ENCODE peak calls at places on chromosome 21, in eight cellular contexts. P is IMR-90; S is lung; X is mammary epithelial cell; B is transverse colon; Y is CD8-positive, alpha-beta T cell; W is sigmoid colon; R is GM12878. O is an unnamed sample. For H3K27me3, the result is how much of the 10 kb centered on the place peaks cover.

GRCh38 chr21:16186742-16187141 is 457.0 kb downstream of the USP25 start:
- DNase-seq in B (no peak), P (peak), Y (no peak), R (no peak), W (no peak), X (no peak), S (no peak), O (no peak)

GRCh38 chr21:28336299-28336698 is 656.4 kb downstream of the LTN1 start:
- DNase-seq in R (no peak), B (no peak), Y (no peak), W (no peak), X (peak), S (no peak), P (peak), O (no peak)

GRCh38 chr21:43609501-43610340 is 49.6 kb downstream of the HSF2BP start:
- DNase-seq in X (peak), P (peak), Y (no peak), B (peak), S (peak), W (peak), R (no peak), O (no peak)

GRCh38 chr21:25103500-25104207 is 503.6 kb downstream of the MRPL39 start:
- DNase-seq in S (no peak), B (no peak), X (no peak), Y (no peak), W (no peak), P (peak), R (no peak), O (no peak)

GRCh38 chr21:40615503-40616376 is 231.2 kb downstream of the DSCAM start:
- DNase-seq in P (no peak), S (no peak), R (no peak), B (no peak), Y (no peak), W (no peak), X (peak), O (no peak)

GRCh38 chr21:15063821-15064575 is 802 bp downstream of the NRIP1 start:
- DNase-seq in R (no peak), S (peak), B (peak), Y (peak), X (peak), W (peak), P (no peak), O (no peak)

GRCh38 chr21:36783612-36784383 is 84.9 kb downstream of the SIM2 start:
- DNase-seq in Y (no peak), P (peak), S (peak), X (peak), W (no peak), B (no peak), R (no peak), O (no peak)

GRCh38 chr21:21828130-21828529 is 829.9 kb downstream of the NCAM2 start:
- DNase-seq in B (no peak), R (no peak), Y (no peak), W (no peak), P (no peak), S (no peak), X (no peak), O (no peak)

GRCh38 chr21:16589046-16589445 is 859.3 kb downstream of the USP25 start:
- DNase-seq in P (no peak), S (no peak), R (no peak), B (no peak), Y (no peak), X (no peak), W (no peak), O (no peak)

GRCh38 chr21:29148535-29148934 is 18.1 kb downstream of the MAP3K7CL start:
- DNase-seq in X (peak), W (no peak), B (no peak), S (no peak), R (no peak), P (peak), Y (no peak), O (no peak)

GRCh38 chr21:35882791-35883240 is 177.5 kb downstream of the SETD4 start:
- DNase-seq in X (peak), Y (no peak), W (no peak), S (no peak), B (no peak), P (peak), R (no peak), O (no peak)

GRCh38 chr21:29477941-29478340 is 179.2 kb downstream of the BACH1 start:
- DNase-seq in B (no peak), Y (no peak), W (no peak), X (peak), S (no peak), R (no peak), P (peak), O (no peak)

GRCh38 chr21:22258821-22259220 is 1260.6 kb downstream of the NCAM2 start:
- DNase-seq in W (no peak), S (no peak), X (no peak), B (no peak), R (no peak), P (no peak), Y (no peak), O (no peak)

GRCh38 chr21:14754682-14755081 is 208.6 kb upstream of the SAMSN1 start:
- DNase-seq in S (no peak), X (no peak), W (no peak), R (no peak), Y (no peak), B (no peak), P (no peak), O (no peak)

GRCh38 chr21:21137986-21138385 is 139.8 kb downstream of the NCAM2 start:
- DNase-seq in P (peak), X (no peak), R (no peak), Y (no peak), B (no peak), W (no peak), S (no peak), O (no peak)

GRCh38 chr21:37668462-37669239 is 247.6 kb downstream of the KCNJ6 start:
- DNase-seq in P (no peak), B (no peak), S (no peak), R (no peak), W (no peak), X (no peak), Y (no peak), O (no peak)

GRCh38 chr21:29843818-29844217 is 96.0 kb downstream of the GRIK1 start:
- DNase-seq in B (no peak), W (no peak), X (no peak), S (no peak), P (no peak), R (no peak), Y (no peak), O (no peak)

GRCh38 chr21:25589905-25590304 is 17.4 kb downstream of the MRPL39 start:
- DNase-seq in P (no peak), Y (no peak), R (no peak), W (no peak), S (no peak), B (no peak), X (no peak), O (no peak)

GRCh38 chr21:34807146-34807880 is 138.5 kb downstream of the CLIC6 start:
- DNase-seq in R (no peak), P (peak), X (peak), B (no peak), W (no peak), Y (no peak), S (no peak), O (peak)

GRCh38 chr21:34790834-34791233 is 122.0 kb downstream of the CLIC6 start:
- DNase-seq in B (no peak), X (no peak), R (no peak), W (no peak), S (no peak), Y (no peak), P (peak), O (no peak)

GRCh38 chr21:16071082-16071481 is 341.3 kb downstream of the USP25 start:
- DNase-seq in R (no peak), W (peak), Y (no peak), P (no peak), X (no peak), S (no peak), B (no peak), O (no peak)

GRCh38 chr21:35980821-35981220 is 79.5 kb downstream of the SETD4 start:
- DNase-seq in Y (no peak), R (no peak), X (no peak), P (no peak), B (no peak), S (no peak), W (no peak), O (no peak)

GRCh38 chr21:14401217-14401616 is 18.3 kb upstream of the HSPA13 start:
- DNase-seq in S (no peak), X (no peak), B (no peak), W (no peak), P (no peak), R (no peak), Y (no peak), O (no peak)

GRCh38 chr21:14737278-14737677 is 191.2 kb upstream of the SAMSN1 start:
- DNase-seq in Y (no peak), X (no peak), S (no peak), B (no peak), P (no peak), W (no peak), R (no peak), O (no peak)

GRCh38 chr21:25350056-25350455 is 257.2 kb downstream of the MRPL39 start:
- DNase-seq in P (peak), R (no peak), Y (no peak), X (no peak), B (no peak), W (no peak), S (no peak), O (no peak)

GRCh38 chr21:33152228-33153130 is 77.3 kb upstream of the IFNAR2 start:
- DNase-seq in S (no peak), P (no peak), R (no peak), W (no peak), B (no peak), X (no peak), Y (no peak), O (no peak)
- H3K27me3 ChIP-seq in S (under half), P (under half), R (under half), W (under half), B (under half), X (under half), Y (under half), O (under half)

DNA sequence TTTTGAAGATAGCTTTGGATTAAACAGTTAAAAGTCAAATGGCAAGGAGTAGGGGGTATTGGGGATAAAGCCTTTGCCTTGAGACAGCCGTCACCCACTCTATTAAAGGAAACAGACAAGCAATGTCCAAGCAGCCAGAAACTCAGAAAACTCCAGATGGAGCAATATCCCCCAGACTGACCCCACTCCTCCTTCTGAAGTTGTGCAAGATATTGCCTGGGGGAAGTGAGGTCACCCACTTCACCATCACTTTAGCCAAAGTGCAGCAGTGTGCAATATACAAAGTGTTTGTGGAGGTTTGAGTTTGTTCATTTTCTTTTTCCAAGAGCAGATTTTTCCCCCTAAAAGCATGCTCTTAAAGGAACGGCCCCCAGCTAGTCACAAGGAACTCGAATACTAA is 125.1 kb downstream of the ETS2 start:
- DNase-seq in W (peak), B (no peak), S (peak), Y (no peak), P (peak), R (no peak), X (no peak), O (no peak)
- H3K27ac ChIP-seq in W (no peak), B (peak), S (peak), Y (no peak), P (peak), R (no peak), X (no peak), O (no peak)

DNA sequence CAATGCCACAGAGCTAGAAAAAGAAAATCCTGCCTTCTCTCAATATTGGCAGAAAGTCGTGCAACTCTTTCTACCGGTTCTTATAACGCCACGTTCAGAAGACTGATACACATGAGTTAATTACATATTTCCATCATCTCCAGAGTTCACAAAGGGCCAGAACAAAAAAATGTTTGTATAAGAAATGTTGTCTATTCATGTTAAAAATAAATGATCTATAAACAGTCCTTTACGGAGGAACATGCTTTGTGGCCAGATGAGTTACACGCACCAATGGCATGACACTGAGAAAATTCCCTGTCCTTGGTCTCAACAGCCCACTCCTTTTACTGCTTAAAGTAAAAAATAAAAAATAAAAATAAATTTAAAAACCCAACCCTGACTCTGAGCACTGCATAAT is 29.5 kb downstream of the C2CD2 start:
- DNase-seq in P (peak), Y (no peak), B (no peak), X (no peak), R (no peak), S (no peak), W (peak), O (no peak)
- TF ChIP-seq CTCF in P (no peak), Y (no peak), B (no peak), X (no peak), R (no peak), S (no peak), W (no peak), O (no peak)

DNA sequence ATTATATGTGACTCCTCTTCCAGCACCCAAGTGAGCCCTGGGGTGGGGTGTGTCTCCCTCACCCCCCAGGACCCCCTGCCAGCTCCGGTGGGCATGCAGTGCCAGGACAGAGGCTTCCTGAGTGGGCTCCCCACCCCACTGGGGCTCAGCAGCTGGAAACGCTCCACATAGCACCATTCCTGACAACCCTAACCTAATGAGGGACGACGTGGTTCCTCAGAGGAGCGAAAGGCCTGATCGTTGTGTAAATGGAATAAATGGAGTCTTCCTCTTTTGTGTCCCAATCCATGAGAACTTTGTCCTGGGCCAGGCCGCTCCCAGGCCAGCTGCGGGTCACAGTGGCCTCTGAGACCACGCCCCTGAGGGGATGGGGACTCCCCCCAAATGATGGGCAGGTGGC is 1.8 kb upstream of the TSPEAR start:
- DNase-seq in Y (no peak), B (no peak), X (no peak), W (no peak), S (no peak), R (no peak), P (no peak), O (no peak)
- H3K27me3 ChIP-seq in Y (under half), B (half or more), X (under half), W (half or more), S (under half), R (under half), P (half or more), O (half or more)

DNA sequence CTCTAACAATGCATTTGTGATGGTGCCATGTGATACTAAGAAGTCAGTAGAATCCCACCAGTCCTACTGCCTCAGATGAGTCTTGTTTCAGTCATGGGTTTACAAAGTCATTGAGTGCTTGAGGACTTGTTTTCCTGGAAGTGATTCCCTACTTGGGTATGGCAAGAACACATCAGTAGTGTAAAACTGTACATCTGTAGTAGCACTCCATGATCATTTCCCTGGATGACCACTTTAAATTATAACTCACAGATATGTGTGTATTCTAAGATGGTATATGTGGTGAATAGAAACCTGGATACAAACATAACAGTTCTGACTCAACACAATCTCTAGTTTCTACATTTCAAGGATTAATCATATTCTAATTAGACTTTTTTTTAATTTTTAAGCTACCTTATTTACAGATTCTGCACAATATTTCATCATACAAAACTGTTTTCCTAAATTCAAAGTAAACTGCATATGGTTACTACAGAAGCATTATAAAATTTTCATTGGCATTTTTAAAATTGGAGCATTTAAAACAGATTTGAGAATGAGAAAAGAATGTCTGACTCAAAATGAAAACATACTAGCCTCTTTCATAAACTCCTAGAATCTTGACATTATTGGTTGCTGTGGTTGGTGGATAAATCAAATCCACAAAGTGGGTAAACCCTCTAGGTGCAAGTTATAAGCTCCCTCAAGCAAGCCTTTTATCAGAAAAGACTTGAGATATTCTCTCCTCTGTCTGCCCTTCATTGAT is 6.8 kb upstream of the PSMG1 start:
- DNase-seq in X (peak), S (no peak), R (no peak), B (no peak), P (peak), Y (no peak), W (no peak), O (no peak)
- H3K27ac ChIP-seq in X (peak), S (no peak), R (no peak), B (no peak), P (no peak), Y (no peak), W (no peak), O (no peak)

GRCh38 chr21:31133243-31133830 is 95.1 kb upstream of the KRTAP19-8 start:
- DNase-seq in P (no peak), S (no peak), X (no peak), W (no peak), B (no peak), Y (no peak), R (no peak), O (no peak)

GRCh38 chr21:31140025-31140424 is 101.7 kb upstream of the KRTAP19-8 start:
- DNase-seq in B (no peak), S (no peak), P (no peak), X (no peak), W (no peak), R (no peak), Y (no peak), O (no peak)

GRCh38 chr21:31135536-31136184 is 97.4 kb upstream of the KRTAP19-8 start:
- DNase-seq in W (no peak), R (no peak), P (no peak), X (no peak), Y (no peak), S (no peak), B (no peak), O (no peak)

GRCh38 chr21:31137951-31138350 is 99.7 kb upstream of the KRTAP19-8 start:
- DNase-seq in B (no peak), P (no peak), R (no peak), Y (no peak), W (no peak), S (no peak), X (no peak), O (no peak)

GRCh38 chr21:31136891-31137290 is 98.6 kb upstream of the KRTAP19-8 start:
- DNase-seq in X (no peak), S (no peak), Y (no peak), B (no peak), P (peak), R (peak), W (no peak), O (no peak)
- TF ChIP-seq CTCF in X (no peak), S (no peak), Y (no peak), B (no peak), P (no peak), R (peak), W (no peak), O (no peak)

GRCh38 chr21:10430007-10430406 is 91.4 kb upstream of the TPTE start:
- DNase-seq in B (no peak), P (no peak), X (no peak), S (no peak), Y (no peak), W (no peak), R (no peak), O (no peak)
- H3K27me3 ChIP-seq in B (under half), P (under half), X (under half), S (under half), Y (under half), W (under half), R (under half), O (under half)

GRCh38 chr21:44918107-44918470 is 2.6 kb downstream of the ITGB2 start:
- DNase-seq in B (no peak), Y (no peak), R (no peak), P (no peak), X (no peak), S (no peak), W (no peak), O (no peak)

GRCh38 chr21:44916965-44917364 is 3.7 kb downstream of the ITGB2 start:
- DNase-seq in S (no peak), P (no peak), Y (no peak), X (peak), W (no peak), R (no peak), B (no peak), O (no peak)

GRCh38 chr21:44918581-44919033 is 2.1 kb downstream of the ITGB2 start:
- DNase-seq in R (no peak), Y (no peak), S (no peak), P (no peak), B (no peak), W (no peak), X (no peak), O (no peak)

GRCh38 chr21:44919111-44919912 is 1.4 kb downstream of the ITGB2 start:
- DNase-seq in Y (no peak), S (no peak), X (no peak), W (no peak), B (no peak), R (no peak), P (no peak), O (no peak)

DNA sequence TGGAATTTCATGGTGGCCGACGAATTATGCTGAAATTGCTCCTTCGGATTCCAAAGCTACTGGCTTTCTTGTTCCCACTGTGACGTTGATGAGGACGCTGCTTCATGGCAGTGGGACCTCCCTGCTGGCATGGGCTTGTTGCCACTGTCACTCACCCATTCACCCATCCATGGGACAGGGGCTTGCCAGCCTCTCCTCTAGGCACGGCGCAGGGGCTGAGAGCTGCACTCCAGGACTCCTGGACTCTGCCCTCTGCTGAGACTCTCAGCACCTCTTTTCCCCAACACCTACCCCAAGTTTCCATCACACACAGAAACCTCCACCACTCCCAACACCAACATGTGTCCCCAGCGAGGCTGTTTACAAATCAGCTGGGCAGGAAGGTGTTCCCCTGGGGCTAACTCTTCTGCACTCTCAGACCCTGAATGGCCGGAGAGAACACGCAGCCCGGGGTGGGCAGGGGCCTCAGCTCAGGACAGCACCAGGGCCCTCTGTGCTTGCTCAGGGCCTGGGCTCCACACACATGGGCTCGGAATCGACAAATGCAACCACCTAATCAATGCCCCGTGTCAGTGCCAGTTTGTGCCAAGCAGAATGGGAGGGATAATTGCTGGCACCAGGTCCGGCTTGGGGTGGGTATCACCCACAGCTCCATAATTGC is 3.1 kb downstream of the ITGB2 start:
- DNase-seq in P (no peak), Y (no peak), R (no peak), X (no peak), B (no peak), S (no peak), W (no peak), O (no peak)
- H3K27ac ChIP-seq in P (no peak), Y (peak), R (no peak), X (peak), B (no peak), S (no peak), W (no peak), O (peak)